ENCODE peak calls at places on chromosomes 6 and 20, in ten cellular contexts. T is ovary; N is HepG2; V is body of pancreas; W is PC-3; F is pancreas; D is upper lobe of right lung; U is heart left ventricle; C is SJSA1; A is CD4-positive, CD25-positive, alpha-beta regulatory T cell. R is an unnamed sample. For H3K4me1, the result is how much of the 10 kb centered on the place peaks cover.

GRCh38 chr6:47345761-47346160 is 36.1 kb upstream of the TNFRSF21 start:
- DNase-seq in V (no peak), F (no peak), U (no peak), W (no peak), N (no peak), D (no peak), C (no peak), A (no peak), T (no peak), R (no peak)

GRCh38 chr6:2857580-2858337 is 16.1 kb upstream of the SERPINB1 start:
- DNase-seq in V (no peak), W (peak), N (no peak), A (peak), D (no peak), T (peak), U (peak), F (no peak), C (peak), R (peak)

GRCh38 chr6:79240509-79240908 is 6.0 kb upstream of the HMGN3 start:
- DNase-seq in A (no peak), U (no peak), D (no peak), F (no peak), T (no peak), C (no peak), N (no peak), V (no peak), W (no peak), R (no peak)

GRCh38 chr20:20214757-20215275 is 153.1 kb upstream of the INSM1 start:
- DNase-seq in T (no peak), C (no peak), U (no peak), A (no peak), V (no peak), N (no peak), W (no peak), F (no peak), D (no peak), R (no peak)

GRCh38 chr6:84033523-84034451 is at the start of gene MRAP2:
- DNase-seq in T (peak), V (peak), D (peak), A (peak), W (no peak), N (no peak), U (no peak), C (no peak), F (peak), R (peak)

GRCh38 chr6:139135578-139136545 is 982 bp downstream of the HECA start:
- DNase-seq in A (peak), N (no peak), V (peak), U (peak), T (peak), D (peak), F (peak), C (peak), W (no peak), R (peak)

GRCh38 chr6:36355819-36356218 is 19.1 kb upstream of the BNIP5 start:
- DNase-seq in C (no peak), U (no peak), F (no peak), V (no peak), N (no peak), A (no peak), W (no peak), T (no peak), D (no peak), R (no peak)

GRCh38 chr6:156427345-156427744 is 349.8 kb upstream of the ARID1B start:
- DNase-seq in D (no peak), C (peak), T (no peak), W (peak), U (peak), V (no peak), F (no peak), N (no peak), A (no peak), R (peak)

GRCh38 chr6:398558-399078 is 7.1 kb downstream of the IRF4 start:
- DNase-seq in D (no peak), A (no peak), V (no peak), C (no peak), N (no peak), T (no peak), U (no peak), W (no peak), F (no peak), R (no peak)

GRCh38 chr6:29631209-29631810 is 1.7 kb downstream of the GABBR1 start:
- DNase-seq in T (peak), A (no peak), U (no peak), V (no peak), N (no peak), W (no peak), F (peak), C (no peak), D (no peak), R (no peak)

GRCh38 chr20:49386848-49387605 is 95.4 kb downstream of the KCNB1 start:
- DNase-seq in W (no peak), T (no peak), A (no peak), N (no peak), F (no peak), D (no peak), U (no peak), V (no peak), C (no peak), R (peak)

GRCh38 chr6:16805190-16805860 is 44.1 kb upstream of the ATXN1 start:
- DNase-seq in N (peak), V (peak), C (no peak), D (no peak), T (no peak), A (no peak), F (no peak), U (no peak), W (peak), R (no peak)

GRCh38 chr20:63366658-63367360 is 5.7 kb upstream of the CHRNA4 start:
- DNase-seq in A (no peak), W (no peak), N (no peak), T (no peak), U (no peak), F (peak), D (no peak), C (no peak), V (no peak), R (no peak)

GRCh38 chr6:137923866-137924616 is 57.0 kb downstream of the TNFAIP3 start:
- DNase-seq in D (no peak), V (no peak), N (no peak), F (no peak), T (no peak), C (no peak), A (no peak), W (peak), U (no peak), R (peak)

GRCh38 chr20:10047427-10047826 is 12.6 kb downstream of the ANKEF1 start:
- DNase-seq in F (no peak), W (peak), T (no peak), C (no peak), A (no peak), U (no peak), V (no peak), D (no peak), N (peak), R (no peak)

GRCh38 chr6:41740366-41741162 is 5.2 kb upstream of the TFEB start:
- DNase-seq in F (no peak), T (no peak), C (no peak), U (no peak), V (no peak), W (no peak), A (no peak), D (no peak), N (no peak), R (no peak)

GRCh38 chr6:119273799-119274595 is 75.6 kb downstream of the MAN1A1 start:
- DNase-seq in F (no peak), N (no peak), D (no peak), W (no peak), A (no peak), V (no peak), T (no peak), C (no peak), U (no peak), R (no peak)

GRCh38 chr6:127026247-127026646 is 92.2 kb upstream of the RSPO3 start:
- DNase-seq in T (no peak), C (no peak), W (peak), D (no peak), F (no peak), N (no peak), A (no peak), V (no peak), U (no peak), R (no peak)

GRCh38 chr6:169489642-169490408 is 212.0 kb downstream of the WDR27 start:
- DNase-seq in N (no peak), U (no peak), T (no peak), F (no peak), V (no peak), A (no peak), D (no peak), W (no peak), C (no peak), R (no peak)

GRCh38 chr6:21163110-21163837 is 430.3 kb upstream of the SOX4 start:
- DNase-seq in D (no peak), F (no peak), N (no peak), A (no peak), V (no peak), W (peak), T (no peak), U (no peak), C (no peak), R (no peak)

GRCh38 chr6:18488526-18489270 is 101.5 kb downstream of the RNF144B start:
- DNase-seq in T (no peak), A (no peak), N (no peak), W (no peak), V (no peak), F (no peak), D (no peak), U (no peak), C (peak), R (peak)

GRCh38 chr6:105364243-105364642 is 38.6 kb downstream of the PREP start:
- DNase-seq in W (no peak), U (no peak), C (no peak), D (no peak), T (no peak), A (no peak), F (no peak), N (no peak), V (no peak), R (no peak)

GRCh38 chr6:167547328-167547692 is 222.4 kb downstream of the TTLL2 start:
- DNase-seq in C (no peak), V (no peak), N (no peak), U (no peak), W (no peak), A (no peak), F (no peak), T (no peak), D (no peak), R (no peak)

GRCh38 chr6:56946368-56946767 is 8.5 kb upstream of the BEND6 start:
- DNase-seq in V (no peak), U (no peak), F (no peak), C (no peak), A (no peak), N (no peak), D (no peak), T (no peak), W (no peak), R (no peak)

GRCh38 chr20:6651016-6651415 is 116.5 kb upstream of the BMP2 start:
- DNase-seq in A (no peak), V (no peak), C (no peak), D (no peak), N (no peak), W (peak), U (no peak), F (no peak), T (no peak), R (no peak)

GRCh38 chr20:50855498-50856474 is 60.9 kb downstream of the BCAS4 start:
- DNase-seq in U (no peak), N (peak), A (no peak), T (no peak), D (no peak), C (no peak), W (peak), V (peak), F (peak), R (no peak)

GRCh38 chr20:53034899-53035298 is 62.7 kb downstream of the TSHZ2 start:
- DNase-seq in U (no peak), V (no peak), T (no peak), W (no peak), F (no peak), C (no peak), D (no peak), A (peak), N (no peak), R (no peak)

GRCh38 chr6:164216839-164217238 is 802.3 kb downstream of the QKI start:
- DNase-seq in T (no peak), D (no peak), C (no peak), U (no peak), A (no peak), V (no peak), W (no peak), N (no peak), F (no peak), R (no peak)

GRCh38 chr6:131733376-131734016 is 22.7 kb upstream of the CTAGE9 start:
- DNase-seq in N (no peak), W (no peak), T (no peak), F (no peak), D (peak), V (no peak), C (peak), U (peak), A (no peak), R (no peak)

GRCh38 chr6:20056350-20056992 is 155.8 kb downstream of the MBOAT1 start:
- DNase-seq in W (peak), N (peak), F (no peak), U (no peak), T (no peak), V (no peak), D (no peak), A (peak), C (no peak), R (peak)

GRCh38 chr6:82385961-82386360 is 22.3 kb downstream of the TPBG start:
- DNase-seq in N (no peak), C (no peak), D (no peak), U (no peak), V (peak), T (no peak), W (peak), A (no peak), F (no peak), R (no peak)

GRCh38 chr6:69311888-69312287 is 484.9 kb downstream of the LMBRD1 start:
- DNase-seq in N (no peak), A (no peak), V (no peak), U (no peak), C (no peak), D (no peak), W (no peak), F (no peak), T (no peak), R (no peak)

GRCh38 chr20:61830241-61830930 is 235.3 kb downstream of the TAF4 start:
- DNase-seq in D (no peak), N (no peak), W (no peak), A (no peak), U (no peak), T (no peak), F (no peak), V (no peak), C (no peak), R (no peak)

GRCh38 chr20:37907677-37908397 is 4.9 kb downstream of the VSTM2L start:
- DNase-seq in V (no peak), F (no peak), N (no peak), D (no peak), A (no peak), T (no peak), U (no peak), C (peak), W (peak), R (peak)

GRCh38 chr6:157832250-157832967 is 9.4 kb downstream of the SNX9 start:
- DNase-seq in V (no peak), U (no peak), T (no peak), C (no peak), D (no peak), A (no peak), N (no peak), W (peak), F (no peak), R (no peak)

GRCh38 chr6:157831424-157832249 is 8.6 kb downstream of the SNX9 start:
- DNase-seq in W (no peak), C (no peak), F (no peak), U (peak), T (no peak), V (no peak), D (no peak), N (no peak), A (no peak), R (peak)

GRCh38 chr6:157831018-157831369 is 7.9 kb downstream of the SNX9 start:
- DNase-seq in C (no peak), W (no peak), U (no peak), V (no peak), N (no peak), A (no peak), D (no peak), F (no peak), T (no peak), R (no peak)

GRCh38 chr6:157834549-157834948 is 11.5 kb downstream of the SNX9 start:
- DNase-seq in D (no peak), N (no peak), F (no peak), A (no peak), C (no peak), W (no peak), T (no peak), U (no peak), V (no peak), R (no peak)

GRCh38 chr6:157830354-157831017 is 7.4 kb downstream of the SNX9 start:
- DNase-seq in T (no peak), F (no peak), A (no peak), C (no peak), W (no peak), U (no peak), N (no peak), V (no peak), D (no peak), R (peak)
- H3K4me1 ChIP-seq in T (under half), F (under half), A (under half), C (under half), W (under half), U (under half), N (half or more), V (under half), D (under half), R (under half)

GRCh38 chr6:46072866-46073265 is 56.9 kb upstream of the ENPP4 start:
- DNase-seq in T (no peak), C (no peak), U (no peak), A (no peak), D (no peak), V (no peak), N (no peak), F (no peak), W (no peak), R (no peak)

DNA sequence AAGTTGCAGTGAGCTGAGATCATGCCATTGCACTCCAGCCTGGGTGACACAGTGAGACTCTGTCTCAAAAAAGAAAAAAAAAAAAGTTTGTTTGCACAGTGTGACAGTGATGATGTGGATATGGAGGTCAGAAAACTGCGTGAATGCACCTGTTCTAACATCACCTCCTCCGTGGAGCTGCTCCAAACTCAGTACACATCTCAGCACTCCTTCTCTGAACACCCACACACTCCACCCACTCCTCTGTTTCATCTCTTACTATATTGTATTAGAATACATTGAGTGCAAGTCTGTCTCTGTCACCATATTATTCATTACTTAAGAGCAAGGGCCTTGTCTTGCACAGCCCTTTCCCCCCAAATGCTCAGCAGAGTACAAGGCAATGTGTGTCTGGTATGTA is 51.5 kb upstream of the ENPP4 start:
- DNase-seq in N (no peak), A (no peak), C (no peak), U (no peak), D (no peak), V (no peak), F (no peak), W (no peak), T (no peak), R (no peak)
- H3K4me3 ChIP-seq in N (no peak), A (no peak), C (no peak), U (no peak), D (no peak), V (no peak), F (no peak), W (no peak), T (no peak), R (no peak)

GRCh38 chr6:134114489-134114888 is 62.1 kb upstream of the SLC2A12 start:
- DNase-seq in U (no peak), V (no peak), W (no peak), N (no peak), C (no peak), A (no peak), D (no peak), F (no peak), T (no peak), R (no peak)
- H3K4me1 ChIP-seq in U (under half), V (under half), W (under half), N (under half), C (under half), A (under half), D (under half), F (under half), T (under half), R (under half)

DNA sequence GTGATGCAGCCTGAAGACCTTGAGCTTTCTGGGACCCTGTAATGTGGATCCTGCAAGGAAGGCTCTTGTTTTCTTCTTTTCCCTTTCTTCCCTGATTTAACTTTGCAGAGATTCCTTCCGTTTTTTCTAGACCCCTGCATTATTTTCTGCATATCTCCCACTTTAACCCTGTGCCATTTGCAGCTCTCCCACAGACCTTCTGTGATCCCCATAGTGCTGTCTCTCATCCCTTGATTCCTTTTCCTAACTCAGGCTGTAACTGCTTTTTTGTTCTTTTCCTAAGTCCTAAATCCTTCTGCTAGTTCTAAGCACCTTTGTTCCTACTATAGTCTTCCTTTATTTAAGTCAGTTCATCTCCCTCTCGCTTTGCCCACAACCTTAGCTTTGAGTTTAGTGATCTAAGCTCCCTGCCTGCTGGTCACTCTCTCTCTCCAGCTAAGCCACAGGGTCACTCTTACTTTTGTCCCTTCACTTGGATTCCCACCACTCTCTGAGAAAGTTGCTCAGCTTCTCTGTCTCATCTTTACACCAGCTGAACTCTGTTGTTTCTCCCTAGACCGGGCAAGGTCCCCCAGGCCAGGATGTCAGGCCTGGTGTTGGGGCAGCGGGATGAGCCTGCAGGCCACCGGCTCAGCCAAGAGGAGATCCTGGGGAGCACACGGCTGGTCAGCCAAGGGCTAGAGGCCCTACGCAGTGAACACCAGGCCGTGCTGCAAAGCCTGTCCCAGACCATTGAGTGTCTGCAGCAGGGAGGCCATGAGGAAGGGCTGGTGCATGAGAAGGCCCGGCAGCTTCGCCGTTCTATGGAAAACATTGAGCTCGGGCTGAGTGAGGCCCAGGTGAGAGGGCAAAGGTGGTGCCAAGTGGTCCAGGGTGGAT is 1.6 kb downstream of the KLC4 start:
- DNase-seq in D (no peak), N (no peak), A (no peak), U (no peak), C (no peak), F (no peak), V (no peak), T (no peak), W (no peak), R (no peak)
- H3K4me3 ChIP-seq in D (peak), N (peak), A (peak), U (peak), C (no peak), F (peak), V (no peak), T (no peak), W (peak), R (no peak)

GRCh38 chr6:26030716-26031115 is 56.5 kb upstream of the HFE start:
- DNase-seq in U (no peak), T (no peak), C (no peak), V (no peak), W (no peak), N (no peak), A (peak), D (no peak), F (no peak), R (no peak)
- H3K4me1 ChIP-seq in U (under half), T (under half), C (under half), V (under half), W (under half), N (under half), A (under half), D (under half), F (under half), R (under half)

GRCh38 chr20:45311589-45312211 is 3.6 kb upstream of the MATN4 start:
- DNase-seq in V (peak), U (no peak), W (peak), N (peak), T (peak), C (no peak), D (peak), A (peak), F (peak), R (no peak)

GRCh38 chr20:45313943-45314342 is 5.8 kb upstream of the MATN4 start:
- DNase-seq in U (no peak), D (peak), C (no peak), F (no peak), N (no peak), V (no peak), W (no peak), A (no peak), T (no peak), R (no peak)

GRCh38 chr20:45309075-45309474 is 976 bp upstream of the MATN4 start:
- DNase-seq in W (no peak), V (no peak), N (no peak), C (no peak), D (no peak), F (peak), A (no peak), T (no peak), U (no peak), R (peak)

GRCh38 chr20:45313065-45313695 is 5.1 kb upstream of the MATN4 start:
- DNase-seq in T (no peak), V (no peak), A (no peak), D (peak), W (no peak), C (no peak), U (no peak), N (no peak), F (no peak), R (no peak)

GRCh38 chr20:45312241-45312640 is 4.1 kb upstream of the MATN4 start:
- DNase-seq in N (no peak), C (no peak), A (peak), U (no peak), T (no peak), F (peak), D (no peak), V (no peak), W (no peak), R (no peak)
- H3K4me3 ChIP-seq in N (no peak), C (no peak), A (no peak), U (no peak), T (no peak), F (peak), D (no peak), V (no peak), W (no peak), R (no peak)

R was measured in SJCRH30.